ENCODE peak calls at places on chromosomes 13 and 19, in four cellular contexts. U, L, Y and M are unnamed samples.

GRCh38 chr13:29936961-29937360 is 86.5 kb upstream of the UBL3 start:
- DNase-seq in U (no peak), L (no peak), Y (no peak), M (no peak)

GRCh38 chr13:44373601-44374347 is at the start of gene SERP2:
- DNase-seq in L (no peak), U (peak; percentile 66), Y (no peak), M (peak; percentile 3)

GRCh38 chr13:37652596-37652995 is 54.0 kb upstream of the POSTN start:
- DNase-seq in L (no peak), Y (no peak), U (no peak), M (no peak)

GRCh38 chr13:113656831-113657671 is 947 bp downstream of the ATP4B start:
- DNase-seq in L (no peak), Y (no peak), U (no peak), M (no peak)

GRCh38 chr13:30607908-30608307 is 9.8 kb upstream of the USPL1 start:
- DNase-seq in U (no peak), Y (peak; percentile 74), L (peak; percentile 33), M (peak; percentile 63)

GRCh38 chr19:11887247-11887617 is 350 bp upstream of the ZNF69 start:
- DNase-seq in U (no peak), Y (no peak), L (no peak), M (no peak)

GRCh38 chr13:100234524-100235136 is 145.7 kb downstream of the PCCA start:
- DNase-seq in Y (no peak), U (peak; percentile 37), L (no peak), M (no peak)

GRCh38 chr19:46014534-46014933 is 8.3 kb downstream of the PGLYRP1 start:
- DNase-seq in Y (no peak), U (no peak), L (no peak), M (no peak)

GRCh38 chr19:610071-610800 is 20.6 kb downstream of the HCN2 start:
- DNase-seq in U (no peak), Y (peak; percentile 72), L (peak; percentile 26), M (no peak)

GRCh38 chr19:5313307-5313706 is 27.3 kb downstream of the PTPRS start:
- DNase-seq in U (peak; percentile 25), Y (no peak), L (no peak), M (peak; percentile 77)

GRCh38 chr19:18908917-18909619 is 10.1 kb downstream of the COPE start:
- DNase-seq in L (no peak), U (no peak), Y (no peak), M (no peak)

GRCh38 chr13:40895715-40896184 is 106.3 kb downstream of the SLC25A15 start:
- DNase-seq in Y (no peak), L (no peak), U (no peak), M (no peak)

GRCh38 chr13:36395280-36395679 is 37.0 kb upstream of the CCNA1 start:
- DNase-seq in L (no peak), U (peak; percentile 51), Y (no peak), M (no peak)

GRCh38 chr13:47481521-47481920 is 519.6 kb downstream of the SUCLA2 start:
- DNase-seq in Y (no peak), U (no peak), L (no peak), M (no peak)

GRCh38 chr13:23847545-23847944 is 41.7 kb downstream of the MIPEP start:
- DNase-seq in L (no peak), Y (no peak), U (no peak), M (no peak)

GRCh38 chr19:18399008-18399407 is 1.6 kb upstream of the LRRC25 start:
- DNase-seq in Y (no peak), U (peak; percentile 62), L (no peak), M (no peak)

GRCh38 chr13:35826626-35827254 is 304.4 kb downstream of the DCLK1 start:
- DNase-seq in L (no peak), Y (no peak), U (no peak), M (no peak)

GRCh38 chr13:35818577-35819165 is 312.5 kb downstream of the DCLK1 start:
- DNase-seq in Y (no peak), U (peak; percentile 49), L (no peak), M (no peak)

GRCh38 chr13:36345438-36346221 is 564 bp downstream of the SPART start:
- DNase-seq in L (peak; percentile 30), Y (peak; percentile 61), U (peak; percentile 91), M (peak; percentile 58)

GRCh38 chr13:110037925-110038573 is 251.7 kb upstream of the IRS2 start:
- DNase-seq in Y (no peak), L (no peak), U (no peak), M (no peak)

GRCh38 chr13:109180905-109181425 is 551.6 kb downstream of the MYO16 start:
- DNase-seq in Y (no peak), L (no peak), U (peak; percentile 91), M (no peak)

GRCh38 chr13:104011505-104012270 is 945.5 kb upstream of the SLC10A2 start:
- DNase-seq in L (no peak), Y (no peak), U (peak; percentile 75), M (no peak)

GRCh38 chr13:110116072-110116487 is 190.9 kb downstream of the COL4A1 start:
- DNase-seq in U (no peak), Y (peak; percentile 58), L (peak; percentile 42), M (peak; percentile 9)

GRCh38 chr19:54727562-54727961 is 3.3 kb downstream of the KIR3DL3 start:
- DNase-seq in U (no peak), L (no peak), Y (no peak), M (no peak)

GRCh38 chr13:109794095-109794494 is 7.7 kb upstream of the IRS2 start:
- DNase-seq in Y (no peak), L (no peak), U (no peak), M (no peak)

GRCh38 chr19:800360-801029 is 3.2 kb downstream of the PTBP1 start:
- DNase-seq in Y (no peak), U (peak; percentile 40), L (no peak), M (no peak)

GRCh38 chr13:50711449-50711848 is 132.0 kb downstream of the DLEU7 start:
- DNase-seq in Y (no peak), U (no peak), L (no peak), M (no peak)

GRCh38 chr19:2051771-2052704 is 994 bp upstream of the MKNK2 start:
- DNase-seq in U (no peak), L (peak; percentile 36), Y (peak; percentile 65), M (peak; percentile 83)

GRCh38 chr19:17406039-17406886 is 833 bp upstream of the BST2 start:
- DNase-seq in U (peak; percentile 84), L (no peak), Y (no peak), M (no peak)

GRCh38 chr13:42740753-42741152 is 40.6 kb upstream of the FAM216B start:
- DNase-seq in Y (no peak), L (no peak), U (no peak), M (no peak)

GRCh38 chr19:13102666-13103584 is at the start of gene LYL1:
- DNase-seq in U (peak; percentile 61), L (peak; percentile 42), Y (peak; percentile 68), M (peak; percentile 95)

GRCh38 chr19:31500921-31501320 is 151.7 kb upstream of the TSHZ3 start:
- DNase-seq in Y (no peak), U (no peak), L (no peak), M (no peak)

GRCh38 chr19:21052902-21053301 is 29.1 kb upstream of the ZNF714 start:
- DNase-seq in U (no peak), Y (no peak), L (no peak), M (no peak)

GRCh38 chr13:58955546-58956385 is 1208.0 kb downstream of the DIAPH3 start:
- DNase-seq in Y (no peak), L (no peak), U (no peak), M (no peak)

GRCh38 chr19:55372316-55373081 is 2.2 kb upstream of the IL11 start:
- DNase-seq in L (no peak), U (peak; percentile 79), Y (no peak), M (no peak)

GRCh38 chr13:50589139-50589538 is 254.4 kb downstream of the DLEU7 start:
- DNase-seq in Y (no peak), U (peak; percentile 89), L (no peak), M (no peak)

GRCh38 chr13:43720780-43721397 is 65.9 kb downstream of the ENOX1 start:
- DNase-seq in Y (no peak), L (no peak), U (no peak), M (no peak)